ENCODE peak calls at places on chromosomes 3 and 15, in eight cellular contexts. R is A673, I is lower leg skin, Y is HepG2, C is B cell, L is fibroblast of mammary gland, B is fibroblast of lung, O is PC-3. N is an unnamed sample.

GRCh38 chr3:27800261-27800660 is 78.1 kb upstream of the EOMES start:
- DNase-seq in R (no peak), C (no peak), O (no peak), I (no peak), B (no peak), L (peak), Y (no peak), N (no peak)

GRCh38 chr15:66797921-66798320 is 95.9 kb downstream of the SMAD6 start:
- DNase-seq in R (no peak), L (no peak), B (no peak), C (no peak), Y (no peak), O (no peak), I (no peak), N (no peak)

GRCh38 chr3:189944285-189945145 is 176.2 kb downstream of the P3H2 start:
- DNase-seq in L (no peak), C (no peak), I (peak), R (no peak), Y (no peak), O (peak), B (no peak), N (no peak)

GRCh38 chr3:158572766-158573060 is 1.7 kb downstream of the MLF1 start:
- DNase-seq in R (no peak), B (no peak), L (no peak), I (no peak), O (no peak), C (no peak), Y (no peak), N (no peak)

GRCh38 chr15:78130466-78131294 is 565 bp downstream of the CIB2 start:
- DNase-seq in L (no peak), C (peak), I (no peak), Y (no peak), R (no peak), O (no peak), B (no peak), N (no peak)

GRCh38 chr3:173932624-173933023 is 535.1 kb downstream of the NLGN1 start:
- DNase-seq in B (peak), Y (no peak), O (peak), I (no peak), C (no peak), L (peak), R (peak), N (no peak)

GRCh38 chr3:141052570-141053069 is 1.5 kb downstream of the SPSB4 start:
- DNase-seq in O (no peak), B (no peak), I (no peak), Y (no peak), R (no peak), L (no peak), C (no peak), N (no peak)

GRCh38 chr15:78597583-78597982 is 23.2 kb downstream of the CHRNA3 start:
- DNase-seq in O (no peak), C (no peak), B (no peak), Y (no peak), L (no peak), I (no peak), R (no peak), N (no peak)

GRCh38 chr3:180433172-180433571 is 168.8 kb upstream of the TTC14 start:
- DNase-seq in B (no peak), Y (no peak), I (no peak), L (peak), O (peak), R (peak), C (no peak), N (no peak)

GRCh38 chr3:195558602-195559001 is 15.5 kb upstream of the PPP1R2 start:
- DNase-seq in I (no peak), L (peak), B (peak), C (no peak), Y (peak), O (peak), R (peak), N (no peak)

GRCh38 chr3:184031187-184031792 is at the start of gene HTR3D:
- DNase-seq in B (no peak), L (no peak), R (no peak), O (no peak), I (no peak), C (no peak), Y (no peak), N (no peak)

GRCh38 chr15:57421540-57421939 is 45.2 kb downstream of the CGNL1 start:
- DNase-seq in I (no peak), R (no peak), L (no peak), B (no peak), C (no peak), O (no peak), Y (no peak), N (no peak)

GRCh38 chr3:72082121-72082715 is 297.3 kb upstream of the PROK2 start:
- DNase-seq in Y (no peak), B (no peak), O (no peak), C (peak), I (peak), L (peak), R (no peak), N (no peak)

GRCh38 chr3:25455316-25456232 is 27.5 kb downstream of the RARB start:
- DNase-seq in B (peak), O (no peak), I (no peak), Y (no peak), R (peak), C (no peak), L (peak), N (no peak)

GRCh38 chr3:159765860-159766294 is 222.8 kb upstream of the IL12A start:
- DNase-seq in I (no peak), B (no peak), C (no peak), L (no peak), Y (no peak), R (no peak), O (no peak), N (no peak)

GRCh38 chr3:64321747-64322146 is 96.5 kb upstream of the PRICKLE2 start:
- DNase-seq in I (no peak), B (peak), R (no peak), Y (no peak), C (no peak), L (peak), O (peak), N (no peak)

GRCh38 chr3:183298708-183299153 is 45.7 kb downstream of the B3GNT5 start:
- DNase-seq in R (peak), O (peak), L (peak), I (peak), C (no peak), Y (no peak), B (peak), N (peak)

GRCh38 chr15:88334436-88334835 is 77.9 kb upstream of the NTRK3 start:
- DNase-seq in O (no peak), R (no peak), I (no peak), Y (no peak), B (no peak), C (no peak), L (no peak), N (no peak)

GRCh38 chr3:118987466-118987865 is 47.2 kb downstream of the IGSF11 start:
- DNase-seq in O (no peak), L (peak), C (no peak), B (peak), R (peak), I (peak), Y (no peak), N (no peak)

GRCh38 chr15:72315706-72316370 is 4.1 kb downstream of the CELF6 start:
- DNase-seq in I (no peak), L (peak), Y (no peak), C (no peak), B (peak), R (peak), O (no peak), N (no peak)

GRCh38 chr3:129323651-129324294 is 45.1 kb downstream of the HMCES start:
- DNase-seq in C (peak), Y (no peak), O (no peak), R (no peak), L (no peak), I (no peak), B (no peak), N (no peak)

GRCh38 chr3:12521010-12521409 is 24.3 kb downstream of the MKRN2OS start:
- DNase-seq in O (no peak), B (no peak), I (no peak), L (no peak), C (no peak), Y (no peak), R (no peak), N (no peak)

GRCh38 chr3:179450321-179450720 is 949 bp downstream of the GNB4 start:
- DNase-seq in O (no peak), I (no peak), B (peak), C (no peak), L (peak), Y (no peak), R (peak), N (no peak)

GRCh38 chr15:93141373-93141790 is 52.4 kb upstream of the RGMA start:
- DNase-seq in L (no peak), Y (no peak), I (no peak), B (no peak), O (no peak), R (no peak), C (no peak), N (no peak)

GRCh38 chr15:80801891-80802680 is 22.9 kb downstream of the CEMIP start:
- DNase-seq in L (peak), Y (no peak), B (no peak), I (no peak), R (no peak), O (peak), C (no peak), N (no peak)

GRCh38 chr3:189712906-189713483 is 81.8 kb downstream of the TP63 start:
- DNase-seq in L (peak), B (peak), C (no peak), I (no peak), Y (peak), O (peak), R (no peak), N (no peak)

GRCh38 chr15:58552505-58553364 is 120.9 kb downstream of the LIPC start:
- DNase-seq in C (no peak), L (peak), O (no peak), B (peak), I (no peak), R (no peak), Y (no peak), N (no peak)

GRCh38 chr3:5330152-5330810 is 142.8 kb downstream of the EDEM1 start:
- DNase-seq in Y (peak), C (no peak), O (peak), R (no peak), I (no peak), L (peak), B (peak), N (no peak)

GRCh38 chr3:72655151-72655551 is 193.1 kb downstream of the SHQ1 start:
- DNase-seq in I (no peak), C (no peak), R (no peak), O (peak), L (peak), B (peak), Y (no peak), N (no peak)

GRCh38 chr3:2150576-2150975 is 51.9 kb downstream of the CNTN4 start:
- DNase-seq in B (no peak), C (no peak), R (no peak), I (no peak), Y (no peak), O (no peak), L (no peak), N (no peak)

GRCh38 chr3:184734903-184735630 is 23.2 kb upstream of the MAGEF1 start:
- DNase-seq in R (no peak), I (peak), Y (no peak), O (no peak), C (no peak), L (no peak), B (no peak), N (no peak)

GRCh38 chr3:77935418-77935817 is 895.5 kb downstream of the ROBO2 start:
- DNase-seq in R (no peak), L (no peak), I (no peak), O (peak), Y (no peak), B (no peak), C (no peak), N (no peak)

DNA sequence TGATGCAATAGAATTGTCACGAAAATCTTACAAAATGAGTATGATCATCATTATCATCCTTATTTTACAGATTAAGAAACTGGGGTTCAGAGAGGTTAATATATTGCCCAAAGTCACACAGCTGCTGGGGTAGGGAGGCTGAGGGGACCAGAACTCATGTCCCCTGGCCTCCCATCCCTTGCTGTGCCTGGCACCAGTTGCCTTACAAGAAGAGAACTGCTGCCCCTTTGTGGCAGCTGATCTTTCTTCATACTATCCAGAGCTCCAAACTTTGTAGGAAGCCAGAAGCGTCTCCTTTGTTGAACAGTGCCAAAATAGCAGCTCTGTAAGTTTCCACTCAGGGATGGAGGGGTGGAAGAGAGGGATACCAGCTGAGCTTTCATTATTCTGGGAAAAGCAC is 236.8 kb upstream of the TBC1D5 start:
- DNase-seq in C (no peak), O (peak), Y (no peak), L (no peak), I (no peak), B (no peak), R (peak), N (no peak)
- TF ChIP-seq CTCF in C (no peak), O (peak), Y (no peak), L (no peak), I (no peak), B (no peak), R (peak), N (no peak)

GRCh38 chr15:70099966-70100494 is 2.3 kb upstream of the TLE3 start:
- DNase-seq in B (no peak), Y (no peak), L (no peak), R (peak), O (peak), I (no peak), C (no peak), N (no peak)

GRCh38 chr15:70099167-70099965 is 1.6 kb upstream of the TLE3 start:
- DNase-seq in Y (peak), B (peak), I (peak), L (peak), R (peak), C (peak), O (peak), N (peak)

GRCh38 chr15:70098461-70099166 is 897 bp upstream of the TLE3 start:
- DNase-seq in B (peak), R (peak), L (no peak), C (no peak), I (no peak), O (peak), Y (peak), N (peak)

GRCh38 chr15:70101459-70102113 is 3.9 kb upstream of the TLE3 start:
- DNase-seq in I (no peak), O (peak), L (peak), R (peak), Y (peak), C (no peak), B (peak), N (peak)

GRCh38 chr15:70100495-70101331 is 3.0 kb upstream of the TLE3 start:
- DNase-seq in L (peak), O (peak), B (peak), Y (peak), C (peak), R (peak), I (no peak), N (peak)
- TF ChIP-seq CTCF in L (peak), O (peak), B (peak), Y (peak), C (peak), R (peak), I (no peak), N (no peak)

GRCh38 chr15:60530168-60530567 is 51.2 kb upstream of the ICE2 start:
- DNase-seq in C (no peak), I (no peak), O (no peak), B (no peak), Y (no peak), R (no peak), L (no peak), N (no peak)

GRCh38 chr15:60531811-60532210 is 52.9 kb upstream of the ICE2 start:
- DNase-seq in B (no peak), I (no peak), O (no peak), Y (no peak), R (no peak), C (no peak), L (no peak), N (no peak)

GRCh38 chr15:60529332-60529731 is 50.4 kb upstream of the ICE2 start:
- DNase-seq in L (no peak), I (no peak), O (peak), Y (no peak), R (no peak), B (no peak), C (no peak), N (no peak)

GRCh38 chr15:60528530-60528929 is 49.6 kb upstream of the ICE2 start:
- DNase-seq in R (no peak), B (no peak), I (no peak), Y (no peak), C (no peak), O (peak), L (peak), N (no peak)

GRCh38 chr15:60530653-60531052 is 51.7 kb upstream of the ICE2 start:
- DNase-seq in L (no peak), R (no peak), Y (no peak), C (no peak), O (no peak), I (no peak), B (no peak), N (no peak)
- TF ChIP-seq CTCF in L (no peak), R (no peak), Y (no peak), C (no peak), O (no peak), I (no peak), B (no peak), N (no peak)

GRCh38 chr3:165892565-165892964 is 55.3 kb upstream of the BCHE start:
- DNase-seq in I (no peak), O (no peak), B (no peak), Y (no peak), C (no peak), R (no peak), L (no peak), N (no peak)

DNA sequence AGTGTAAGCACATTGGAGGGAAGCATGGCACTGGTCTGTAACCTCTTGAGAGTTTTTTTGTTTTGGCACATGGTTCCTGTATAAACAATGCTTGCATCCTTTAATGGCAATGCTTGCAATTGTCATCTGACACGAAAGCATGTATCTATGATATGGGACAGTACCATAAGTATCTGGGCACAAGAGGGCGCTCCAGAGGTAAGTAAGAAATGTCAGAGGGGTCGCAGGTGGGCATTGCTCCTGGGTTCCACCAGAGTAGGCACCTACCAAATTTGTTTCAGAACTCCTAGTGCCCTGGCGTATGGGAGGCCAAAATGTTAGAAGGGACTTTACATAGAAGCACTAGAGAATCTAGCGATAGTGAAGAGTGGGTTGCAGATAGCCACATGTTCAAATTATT is 58.7 kb upstream of the BCHE start:
- DNase-seq in B (peak), Y (peak), O (peak), R (peak), C (no peak), L (peak), I (no peak), N (no peak)
- TF ChIP-seq CTCF in B (no peak), Y (peak), O (peak), R (peak), C (no peak), L (peak), I (no peak), N (no peak)

DNA sequence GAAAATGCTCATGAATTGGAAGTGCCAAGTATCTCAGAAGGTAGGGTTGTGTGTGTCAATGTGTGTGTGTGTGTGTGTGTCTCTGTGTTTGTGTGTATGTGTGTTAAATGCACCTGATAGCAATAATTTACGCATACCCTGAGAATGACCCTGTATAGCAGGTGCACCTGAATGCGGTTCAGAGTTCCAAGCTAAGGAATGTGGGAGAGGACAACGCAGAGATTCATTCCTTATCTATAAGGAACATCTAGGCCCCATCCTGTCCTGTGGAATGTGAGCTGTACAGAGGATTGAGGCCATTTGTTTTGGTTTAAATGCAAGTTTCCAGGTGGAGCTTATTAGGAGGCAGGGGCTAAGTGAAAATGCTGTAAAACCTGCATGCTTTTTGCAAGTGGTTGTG is 49.1 kb upstream of the NEDD4 start:
- DNase-seq in L (no peak), B (no peak), Y (peak), I (no peak), O (peak), R (no peak), C (no peak), N (no peak)
- TF ChIP-seq CTCF in L (no peak), B (no peak), Y (no peak), I (no peak), O (no peak), R (no peak), C (no peak), N (no peak)